ENCODE peak calls at places on chromosomes 3 and 15, in ten cellular contexts. U is tibial nerve, N is A549, A is GM12878, G is suprapubic skin, V is transverse colon, O is upper lobe of left lung, T is stomach, S is H1, R is HepG2. F is an unnamed sample.

GRCh38 chr15:97501291-97501690 is 459.2 kb upstream of the ARRDC4 start:
- DNase-seq in U (no peak), N (no peak), A (no peak), G (no peak), V (no peak), O (no peak), T (no peak), S (no peak), R (no peak), F (no peak)

GRCh38 chr3:58059349-58060321 is 51.4 kb downstream of the FLNB start:
- DNase-seq in U (no peak), N (no peak), A (no peak), G (no peak), V (peak; percentile 64), O (no peak), T (peak; percentile 34), S (no peak), R (peak; percentile 99), F (peak; percentile 91)

GRCh38 chr3:141644931-141645330 is 93.2 kb upstream of the RNF7 start:
- DNase-seq in U (peak; percentile 59), N (peak; percentile 47), A (no peak), G (peak; percentile 90), V (peak; percentile 87), O (peak; percentile 92), T (peak; percentile 85), S (peak; percentile 63), R (peak; percentile 67), F (peak; percentile 87)

GRCh38 chr15:69031013-69032001 is 16.8 kb downstream of the NOX5 start:
- DNase-seq in U (no peak), N (peak; percentile 82), A (no peak), G (no peak), V (peak; percentile 55), O (peak; percentile 87), T (peak; percentile 41), S (peak; percentile 53), R (no peak), F (no peak)

GRCh38 chr15:69289312-69290146 is 9.2 kb upstream of the PAQR5 start:
- DNase-seq in U (no peak), N (no peak), A (no peak), G (peak; percentile 32), V (no peak), O (no peak), T (no peak), S (no peak), R (no peak), F (no peak)

GRCh38 chr3:138197058-138197457 is 10.0 kb downstream of the ARMC8 start:
- DNase-seq in U (no peak), N (no peak), A (no peak), G (no peak), V (no peak), O (no peak), T (no peak), S (no peak), R (no peak), F (no peak)

GRCh38 chr3:159189994-159190669 is 388.3 kb downstream of the MFSD1 start:
- DNase-seq in U (no peak), N (no peak), A (no peak), G (no peak), V (no peak), O (no peak), T (no peak), S (no peak), R (no peak), F (no peak)

GRCh38 chr3:29901097-29901496 is 620.2 kb downstream of the RBMS3 start:
- DNase-seq in U (no peak), N (no peak), A (no peak), G (no peak), V (no peak), O (no peak), T (no peak), S (no peak), R (no peak), F (no peak)

GRCh38 chr3:177228601-177229190 is 31.4 kb upstream of the TBL1XR1 start:
- DNase-seq in U (no peak), N (no peak), A (no peak), G (no peak), V (no peak), O (peak; percentile 71), T (no peak), S (no peak), R (no peak), F (no peak)

GRCh38 chr15:70670680-70671079 is 92.7 kb downstream of the UACA start:
- DNase-seq in U (no peak), N (no peak), A (no peak), G (no peak), V (no peak), O (no peak), T (no peak), S (no peak), R (no peak), F (no peak)
- H3K9me3 ChIP-seq in U (no peaks in the 10 kb centered on the region), N (no peaks in the 10 kb centered on the region), A (no peaks in the 10 kb centered on the region), G (no peaks in the 10 kb centered on the region), V (no peaks in the 10 kb centered on the region), O (no peaks in the 10 kb centered on the region), T (no peaks in the 10 kb centered on the region), S (no peaks in the 10 kb centered on the region), R (no peaks in the 10 kb centered on the region), F (no peaks in the 10 kb centered on the region)

DNA sequence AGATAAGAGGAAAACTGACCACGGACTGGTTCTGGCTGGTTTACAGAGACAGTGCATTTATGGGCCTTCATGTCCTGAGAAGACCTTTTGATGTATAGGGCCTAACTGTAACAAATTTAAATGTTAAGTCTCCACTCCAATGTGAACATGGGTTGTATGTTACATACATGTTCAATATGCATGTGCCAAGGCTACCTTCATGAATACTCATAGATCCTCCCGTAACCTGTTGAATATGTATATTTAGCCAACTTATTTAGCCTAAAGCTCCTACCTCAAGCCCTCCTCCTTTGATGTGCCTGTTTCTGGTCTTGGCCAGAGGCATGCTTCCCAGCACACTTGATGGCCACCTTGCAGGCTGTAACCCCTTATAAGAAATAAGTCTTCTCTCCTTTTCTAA is at the start of gene OR5H2:
- DNase-seq in U (no peak), N (no peak), A (no peak), G (no peak), V (no peak), O (no peak), T (no peak), S (no peak), R (no peak), F (no peak)
- H3K4me3 ChIP-seq in U (no peak within 1 kb of the TSS), N (no peak within 1 kb of the TSS), A (no peak within 1 kb of the TSS), G (no peak within 1 kb of the TSS), V (no peak within 1 kb of the TSS), O (no peak within 1 kb of the TSS), T (no peak within 1 kb of the TSS), S (no peak within 1 kb of the TSS), R (no peak within 1 kb of the TSS), F (no peak within 1 kb of the TSS)

GRCh38 chr3:32703491-32703968 is 18.5 kb downstream of the CNOT10 start:
- DNase-seq in U (no peak), N (no peak), A (no peak), G (no peak), V (no peak), O (no peak), T (no peak), S (no peak), R (peak; percentile 80), F (no peak)
- TF ChIP-seq EP300 in U (no peak), N (no peak), A (no peak), G (no peak), V (no peak), O (no peak), T (no peak), S (no peak), R (no peak), F (no peak)

GRCh38 chr15:25058080-25058785 is 103.4 kb downstream of the SNRPN start:
- DNase-seq in U (no peak), N (no peak), A (no peak), G (peak; percentile 55), V (no peak), O (no peak), T (peak; percentile 9), S (no peak), R (no peak), F (no peak)
- H3K9me3 ChIP-seq in U (peaks cover 100% of the 10 kb centered on the region), N (peaks cover 74% of the 10 kb centered on the region), A (peaks cover 78% of the 10 kb centered on the region), G (peaks cover 96% of the 10 kb centered on the region), V (peaks cover 100% of the 10 kb centered on the region), O (peaks cover 99% of the 10 kb centered on the region), T (peaks cover 100% of the 10 kb centered on the region), S (peaks cover 94% of the 10 kb centered on the region), R (peaks cover 100% of the 10 kb centered on the region), F (peaks cover 99% of the 10 kb centered on the region)

GRCh38 chr15:34329006-34329405 is 8.6 kb downstream of the SLC12A6 start:
- DNase-seq in U (no peak), N (no peak), A (no peak), G (no peak), V (no peak), O (no peak), T (no peak), S (no peak), R (no peak), F (no peak)
- H3K4me3 ChIP-seq in U (no peak overlapping the region), N (no peak overlapping the region), A (peak overlapping the region; percentile 62), G (no peak overlapping the region), V (no peak overlapping the region), O (no peak overlapping the region), T (no peak overlapping the region), S (no peak overlapping the region), R (no peak overlapping the region), F (no peak overlapping the region)

GRCh38 chr15:85314139-85314538 is 66.3 kb upstream of the AKAP13 start:
- DNase-seq in U (no peak), N (no peak), A (no peak), G (no peak), V (no peak), O (no peak), T (no peak), S (no peak), R (no peak), F (no peak)

GRCh38 chr15:85314653-85315052 is 65.8 kb upstream of the AKAP13 start:
- DNase-seq in U (no peak), N (no peak), A (no peak), G (no peak), V (no peak), O (no peak), T (no peak), S (no peak), R (no peak), F (no peak)

GRCh38 chr15:85318732-85319076 is 61.7 kb upstream of the AKAP13 start:
- DNase-seq in U (no peak), N (no peak), A (no peak), G (no peak), V (no peak), O (no peak), T (no peak), S (no peak), R (no peak), F (no peak)

GRCh38 chr15:85318048-85318731 is 62.2 kb upstream of the AKAP13 start:
- DNase-seq in U (no peak), N (peak; percentile 29), A (peak; percentile 83), G (no peak), V (peak; percentile 84), O (no peak), T (peak; percentile 38), S (no peak), R (no peak), F (no peak)

DNA sequence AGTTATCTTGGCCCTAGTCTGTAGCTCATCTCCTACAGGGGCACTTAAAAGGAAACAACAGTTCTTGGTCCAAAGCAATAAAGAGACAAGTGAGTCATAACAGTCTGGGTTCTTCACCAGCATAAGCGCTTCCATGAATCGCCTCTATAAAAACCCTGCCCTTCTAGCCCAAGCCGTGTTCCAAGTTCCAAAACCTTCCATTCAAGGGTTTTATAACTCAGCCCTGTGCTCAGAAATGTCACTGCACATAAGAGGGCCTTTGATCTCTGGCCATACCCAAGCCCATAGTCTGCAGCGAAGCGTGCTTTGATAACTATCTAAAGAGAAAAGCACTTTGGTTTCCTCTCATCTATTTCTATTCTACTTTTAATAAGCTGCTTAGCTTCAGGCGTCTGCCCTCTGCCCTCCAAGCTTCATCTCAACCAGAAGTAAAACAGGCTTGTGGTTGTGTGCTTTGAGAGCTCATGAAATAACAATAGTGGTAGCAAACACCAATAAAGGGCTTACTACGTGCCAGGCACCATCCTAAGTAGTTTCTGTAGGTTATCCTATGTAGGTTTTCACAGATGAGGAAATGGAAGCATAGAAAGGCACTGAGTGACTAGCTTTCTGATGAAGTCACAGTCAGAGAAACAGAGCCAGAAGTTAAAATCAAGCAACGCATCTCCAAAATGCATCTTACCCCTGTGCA is 64.0 kb upstream of the AKAP13 start:
- DNase-seq in U (no peak), N (no peak), A (no peak), G (no peak), V (no peak), O (no peak), T (no peak), S (no peak), R (peak; percentile 14), F (no peak)
- TF ChIP-seq EP300 in U (no peak), N (no peak), A (no peak), G (no peak), V (no peak), O (no peak), T (no peak), S (no peak), R (no peak), F (no peak)

F was measured in sigmoid colon.